ENCODE peak calls at places on chromosome 3, in ten cellular contexts. K, V, J, I, U, S, D, W, T and B are unnamed samples.

GRCh38 chr3:79015854-79016253 is 751.9 kb downstream of the ROBO1 start:
- DNase-seq in S (no peak), I (no peak), K (no peak), J (no peak), T (no peak), D (no peak), V (peak), U (no peak), W (no peak), B (no peak)

GRCh38 chr3:40504636-40505430 is 1.0 kb upstream of the ZNF620 start:
- DNase-seq in V (no peak), T (no peak), S (peak), J (peak), D (no peak), U (peak), I (no peak), K (no peak), W (peak), B (peak)

GRCh38 chr3:178181784-178182183 is 354.5 kb upstream of the KCNMB2 start:
- DNase-seq in W (no peak), T (no peak), I (no peak), K (no peak), V (no peak), D (no peak), U (no peak), S (no peak), J (no peak), B (no peak)

GRCh38 chr3:42515391-42515916 is 13.0 kb downstream of the VIPR1 start:
- DNase-seq in K (no peak), T (no peak), U (no peak), D (no peak), I (no peak), J (peak), S (no peak), W (peak), V (no peak), B (peak)

GRCh38 chr3:186930639-186931486 is 537 bp downstream of the ST6GAL1 start:
- DNase-seq in D (peak), W (no peak), V (peak), J (peak), U (no peak), I (peak), T (peak), S (no peak), K (no peak), B (peak)

GRCh38 chr3:143480306-143480852 is 360.8 kb downstream of the CHST2 start:
- DNase-seq in I (no peak), W (no peak), J (peak), V (no peak), T (no peak), K (no peak), D (no peak), U (peak), S (no peak), B (peak)

GRCh38 chr3:151178208-151178845 is 24.7 kb downstream of the GPR171 start:
- DNase-seq in D (no peak), W (no peak), J (peak), S (no peak), I (no peak), U (no peak), V (no peak), K (no peak), T (no peak), B (no peak)

GRCh38 chr3:43004282-43004681 is 25.2 kb downstream of the GASK1A start:
- DNase-seq in D (no peak), S (no peak), I (no peak), K (no peak), J (no peak), W (peak), U (no peak), V (no peak), T (no peak), B (peak)

GRCh38 chr3:175608351-175608750 is 749.2 kb downstream of the NAALADL2 start:
- DNase-seq in D (no peak), U (no peak), J (no peak), I (no peak), S (no peak), K (no peak), W (no peak), V (no peak), T (no peak), B (no peak)

GRCh38 chr3:147318900-147319299 is 87.4 kb downstream of the ZIC4 start:
- DNase-seq in D (no peak), T (peak), K (no peak), W (no peak), S (no peak), J (no peak), U (no peak), V (no peak), I (no peak), B (no peak)

GRCh38 chr3:132038198-132038825 is 3.5 kb upstream of the CPNE4 start:
- DNase-seq in V (peak), D (no peak), J (no peak), S (no peak), T (peak), U (no peak), I (no peak), K (no peak), W (peak), B (peak)
- TF ChIP-seq CTCF in V (peak), D (peak), J (peak), S (peak), T (peak), U (peak), I (peak), K (peak), W (peak), B (peak)

GRCh38 chr3:141743305-141743704 is 5.2 kb downstream of the RNF7 start:
- DNase-seq in V (no peak), T (no peak), W (no peak), I (no peak), J (no peak), D (no peak), K (no peak), S (no peak), U (no peak), B (no peak)
- TF ChIP-seq CTCF in V (no peak), T (no peak), W (no peak), I (no peak), J (no peak), D (no peak), K (no peak), S (no peak), U (no peak), B (no peak)

GRCh38 chr3:53425936-53426335 is 68.5 kb upstream of the CACNA1D start:
- DNase-seq in D (no peak), V (no peak), S (no peak), W (no peak), J (no peak), T (no peak), I (no peak), K (no peak), U (no peak), B (no peak)

GRCh38 chr3:53422954-53423708 is 71.3 kb upstream of the CACNA1D start:
- DNase-seq in T (no peak), J (peak), V (no peak), W (no peak), D (no peak), S (no peak), I (no peak), U (no peak), K (no peak), B (no peak)

DNA sequence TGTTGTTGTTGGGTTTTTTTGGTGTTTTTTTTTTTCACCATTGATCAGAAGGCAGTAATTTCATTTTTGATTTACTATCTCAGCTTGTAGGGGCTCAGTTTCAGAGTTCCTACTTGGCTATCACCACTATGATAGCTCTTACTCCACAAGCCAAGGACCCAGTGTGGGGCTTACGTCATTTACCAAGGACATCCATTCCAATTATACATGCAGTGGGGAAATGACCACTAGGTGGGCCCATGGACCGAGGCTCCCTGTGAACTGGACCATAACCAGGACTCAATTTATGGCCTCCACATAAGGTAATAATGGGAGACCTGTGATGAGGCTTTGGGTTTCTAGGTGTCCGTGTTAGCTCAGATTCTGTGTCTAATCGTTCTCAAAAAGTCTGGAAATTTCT is 67.5 kb upstream of the CACNA1D start:
- DNase-seq in K (no peak), I (no peak), W (no peak), V (no peak), D (no peak), S (no peak), J (no peak), T (peak), U (no peak), B (no peak)
- TF ChIP-seq CTCF in K (no peak), I (peak), W (no peak), V (no peak), D (peak), S (no peak), J (no peak), T (peak), U (no peak), B (no peak)

GRCh38 chr3:120352017-120352416 is 2.9 kb upstream of the LRRC58 start:
- DNase-seq in U (no peak), T (no peak), D (no peak), W (no peak), K (no peak), S (no peak), I (no peak), J (no peak), V (no peak), B (no peak)

GRCh38 chr3:120353463-120353862 is 4.3 kb upstream of the LRRC58 start:
- DNase-seq in S (no peak), K (no peak), I (no peak), D (no peak), W (no peak), U (no peak), V (no peak), T (no peak), J (no peak), B (no peak)

GRCh38 chr3:120355486-120355885 is 6.3 kb upstream of the LRRC58 start:
- DNase-seq in W (no peak), I (no peak), D (no peak), V (peak), J (no peak), T (no peak), S (no peak), U (no peak), K (no peak), B (no peak)

DNA sequence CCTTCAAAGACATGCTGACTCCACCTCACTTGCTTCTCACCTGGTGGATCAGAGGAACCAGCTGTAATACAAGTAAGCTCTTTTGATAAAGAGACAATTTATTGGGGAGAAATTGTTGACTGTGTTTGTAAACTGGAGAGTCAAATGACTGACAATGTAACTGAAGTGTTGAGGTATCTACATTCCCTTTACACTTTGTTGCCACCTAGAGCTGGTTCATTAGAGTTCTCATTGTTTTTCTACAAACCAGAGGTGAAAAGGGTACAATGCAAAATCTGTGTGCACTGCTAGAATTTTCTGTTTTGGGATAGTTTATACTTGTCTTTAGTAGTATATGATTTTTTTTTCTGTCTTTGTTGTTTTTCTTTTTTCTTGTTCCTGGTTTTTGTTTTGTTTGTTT is 8.7 kb upstream of the LRRC58 start:
- DNase-seq in K (no peak), D (no peak), W (no peak), U (no peak), S (no peak), V (no peak), T (peak), J (no peak), I (no peak), B (no peak)
- TF ChIP-seq CTCF in K (peak), D (no peak), W (no peak), U (no peak), S (no peak), V (no peak), T (peak), J (no peak), I (no peak), B (no peak)

GRCh38 chr3:67863869-67864268 is 209.5 kb upstream of the SUCLG2 start:
- DNase-seq in K (no peak), U (no peak), S (no peak), I (no peak), J (no peak), W (no peak), T (peak), D (no peak), V (peak), B (peak)
- TF ChIP-seq CTCF in K (peak), U (peak), S (peak), I (no peak), J (peak), W (no peak), T (peak), D (peak), V (no peak), B (no peak)

DNA sequence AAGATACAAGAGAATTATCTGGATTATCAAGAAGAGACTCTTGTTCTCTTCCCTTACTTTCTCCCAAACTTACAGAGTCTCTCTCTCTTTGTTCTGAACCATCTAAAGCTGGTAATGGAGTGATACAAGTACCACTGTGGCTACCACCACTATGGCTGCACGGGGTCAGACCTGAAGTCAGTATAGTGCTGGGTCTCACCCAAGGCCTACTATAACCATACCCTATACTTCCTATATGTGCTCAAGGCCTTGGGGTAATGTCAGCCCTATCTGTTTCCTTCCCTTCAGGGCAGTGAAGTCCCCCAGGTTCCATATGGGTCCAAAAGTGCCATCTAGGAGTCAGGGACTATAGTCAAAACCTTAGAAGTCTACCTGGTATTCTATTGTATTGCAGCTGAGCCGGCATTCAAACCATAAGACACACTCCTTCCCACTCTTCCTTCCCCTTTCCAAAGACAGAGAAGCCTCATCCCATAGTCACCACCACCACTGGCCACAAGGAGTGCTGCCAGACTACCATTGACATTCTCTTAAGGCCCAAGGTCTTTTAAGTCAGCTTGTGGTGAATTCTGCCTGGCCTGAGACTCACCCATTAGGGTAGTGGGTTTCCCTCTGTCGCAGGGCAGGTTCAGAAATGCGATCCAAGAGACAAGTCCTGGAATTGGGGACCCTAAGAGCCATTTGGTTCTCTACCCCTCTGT is 615.0 kb upstream of the NECTIN3 start:
- DNase-seq in S (no peak), I (no peak), V (no peak), U (no peak), D (no peak), K (no peak), T (no peak), J (no peak), W (no peak), B (no peak)
- TF ChIP-seq CTCF in S (no peak), I (no peak), V (no peak), U (no peak), D (no peak), K (peak), T (peak), J (no peak), W (no peak), B (no peak)